ENCODE peak calls at places on chromosomes 11 and 22, in seven cellular contexts. X is HL-60, Z is colonic mucosa, S is psoas muscle, H is hepatocyte, G is HFF-Myc, E is GM12864. F is an unnamed sample.

GRCh38 chr22:37930270-37930951 is 23.0 kb downstream of the C22orf23 start:
- DNase-seq in X (no peak), Z (no peak), S (no peak), H (no peak), G (no peak), E (no peak), F (no peak)

GRCh38 chr11:16881074-16881709 is 133.0 kb downstream of the PLEKHA7 start:
- DNase-seq in X (no peak), Z (no peak), S (peak), H (peak), G (no peak), E (no peak), F (peak)

GRCh38 chr11:66467034-66467659 is 442 bp downstream of the PELI3 start:
- DNase-seq in X (no peak), Z (peak), S (peak), H (peak), G (no peak), E (no peak), F (no peak)

GRCh38 chr11:116148056-116148455 is 624.7 kb downstream of the BUD13 start:
- DNase-seq in X (no peak), Z (no peak), S (no peak), H (no peak), G (no peak), E (no peak), F (no peak)

GRCh38 chr11:133619397-133619796 is 87.1 kb upstream of the OPCML start:
- DNase-seq in X (no peak), Z (no peak), S (no peak), H (peak), G (no peak), E (no peak), F (no peak)

GRCh38 chr11:64859542-64860414 is 15.3 kb upstream of the CDC42BPG start:
- DNase-seq in X (peak), Z (no peak), S (no peak), H (no peak), G (no peak), E (peak), F (no peak)

GRCh38 chr11:112656772-112657428 is 304.3 kb upstream of the NCAM1 start:
- DNase-seq in X (no peak), Z (no peak), S (peak), H (no peak), G (no peak), E (no peak), F (peak)

GRCh38 chr22:45144928-45145327 is 18.8 kb upstream of the NUP50 start:
- DNase-seq in X (no peak), Z (no peak), S (no peak), H (no peak), G (no peak), E (no peak), F (no peak)

GRCh38 chr11:104893876-104894275 is 4.4 kb downstream of the CASP12 start:
- DNase-seq in X (no peak), Z (no peak), S (no peak), H (no peak), G (no peak), E (no peak), F (no peak)

GRCh38 chr11:2944530-2944929 is 15.3 kb upstream of the PHLDA2 start:
- DNase-seq in X (no peak), Z (no peak), S (no peak), H (no peak), G (no peak), E (no peak), F (no peak)

GRCh38 chr11:78783301-78783700 is 208.6 kb upstream of the NARS2 start:
- DNase-seq in X (no peak), Z (no peak), S (no peak), H (no peak), G (no peak), E (no peak), F (no peak)
- TF ChIP-seq CTCF in X (no peak), Z (no peak), S (no peak), H (no peak), G (no peak), E (no peak), F (no peak)

GRCh38 chr11:11788067-11788710 is 53.6 kb upstream of the USP47 start:
- DNase-seq in X (no peak), Z (no peak), S (no peak), H (no peak), G (no peak), E (no peak), F (no peak)
- TF ChIP-seq CTCF in X (no peak), Z (no peak), S (no peak), H (no peak), G (no peak), E (no peak), F (no peak)

GRCh38 chr11:19429108-19429760 is 188.5 kb upstream of the E2F8 start:
- DNase-seq in X (no peak), Z (no peak), S (no peak), H (no peak), G (no peak), E (no peak), F (no peak)

GRCh38 chr11:19426719-19427066 is 185.9 kb upstream of the E2F8 start:
- DNase-seq in X (no peak), Z (no peak), S (no peak), H (no peak), G (no peak), E (no peak), F (no peak)

GRCh38 chr11:19426022-19426718 is 185.4 kb upstream of the E2F8 start:
- DNase-seq in X (no peak), Z (no peak), S (no peak), H (no peak), G (no peak), E (no peak), F (no peak)

GRCh38 chr11:19430346-19431058 is 189.8 kb upstream of the E2F8 start:
- DNase-seq in X (no peak), Z (no peak), S (no peak), H (no peak), G (no peak), E (no peak), F (no peak)

DNA sequence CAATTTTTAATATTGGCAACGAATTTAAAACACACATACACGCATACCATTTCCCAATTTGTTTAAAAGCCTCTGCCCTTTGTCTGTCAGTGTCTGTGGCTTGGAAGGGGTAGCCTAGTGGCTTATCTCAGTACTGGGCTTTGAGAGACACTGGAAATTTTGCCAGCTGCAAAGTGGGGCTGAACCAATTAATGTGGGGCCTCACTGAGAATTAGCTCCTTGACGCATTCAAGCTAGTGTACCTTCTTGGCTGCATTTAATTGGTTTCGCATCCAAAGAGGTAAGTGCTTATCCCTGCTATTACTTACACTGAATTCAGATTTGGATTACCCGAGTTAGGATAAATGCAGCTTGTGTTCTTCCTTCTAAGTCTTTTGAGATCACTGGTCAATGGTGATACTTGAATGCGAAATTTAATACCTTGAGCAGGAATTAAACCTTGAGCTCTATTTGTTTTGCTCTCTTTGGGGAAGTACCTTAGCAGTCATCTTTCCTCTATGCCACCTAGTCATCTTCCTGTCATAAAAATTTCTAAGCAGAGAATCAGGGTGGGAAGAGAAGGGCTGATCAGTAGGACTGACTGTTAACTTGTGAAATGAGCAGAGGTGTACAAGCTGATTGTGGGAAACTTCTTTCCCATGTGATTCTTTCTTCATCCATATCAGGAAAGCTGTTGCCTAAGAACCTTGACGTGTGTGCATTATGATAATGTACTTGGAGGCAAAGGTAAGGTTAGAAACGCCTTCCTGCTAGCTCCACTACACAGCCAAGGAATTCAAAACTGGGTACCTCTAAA is 187.7 kb upstream of the E2F8 start:
- DNase-seq in X (no peak), Z (no peak), S (no peak), H (peak), G (no peak), E (no peak), F (no peak)
- TF ChIP-seq CTCF in X (no peak), Z (no peak), S (no peak), H (no peak), G (no peak), E (no peak), F (no peak)

DNA sequence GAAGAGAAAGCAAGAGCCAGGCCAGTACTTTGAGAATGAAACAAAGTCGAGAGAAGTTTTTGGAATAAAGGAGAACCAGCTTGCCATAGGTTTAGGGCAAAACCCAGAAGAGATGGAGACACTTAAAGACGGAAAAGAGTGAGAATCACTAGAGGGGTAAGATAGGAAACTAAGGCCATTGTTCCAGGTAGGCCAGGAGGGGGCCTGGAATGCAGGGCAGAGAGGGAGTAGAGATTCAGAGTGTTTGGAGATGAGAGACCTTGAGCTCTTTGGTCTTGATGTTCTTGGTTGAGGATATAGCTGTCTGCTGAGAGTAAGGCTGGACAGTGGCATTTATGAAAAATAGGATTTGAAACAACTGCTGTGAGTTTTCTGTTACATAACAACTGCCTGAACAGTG is 263.3 kb upstream of the POU2AF2 start:
- DNase-seq in X (no peak), Z (no peak), S (no peak), H (no peak), G (no peak), E (no peak), F (no peak)
- TF ChIP-seq CTCF in X (no peak), Z (no peak), S (no peak), H (no peak), G (no peak), E (no peak), F (no peak)

GRCh38 chr22:38981005-38981658 is 1.0 kb upstream of the APOBEC3B start:
- DNase-seq in X (no peak), Z (peak), S (no peak), H (peak), G (no peak), E (no peak), F (no peak)
- TF ChIP-seq CTCF in X (no peak), Z (peak), S (no peak), H (peak), G (peak), E (peak), F (peak)

GRCh38 chr11:103604310-103604709 is 432.1 kb upstream of the DDI1 start:
- DNase-seq in X (no peak), Z (no peak), S (no peak), H (no peak), G (no peak), E (no peak), F (no peak)
- TF ChIP-seq CTCF in X (no peak), Z (no peak), S (no peak), H (no peak), G (no peak), E (no peak), F (no peak)

DNA sequence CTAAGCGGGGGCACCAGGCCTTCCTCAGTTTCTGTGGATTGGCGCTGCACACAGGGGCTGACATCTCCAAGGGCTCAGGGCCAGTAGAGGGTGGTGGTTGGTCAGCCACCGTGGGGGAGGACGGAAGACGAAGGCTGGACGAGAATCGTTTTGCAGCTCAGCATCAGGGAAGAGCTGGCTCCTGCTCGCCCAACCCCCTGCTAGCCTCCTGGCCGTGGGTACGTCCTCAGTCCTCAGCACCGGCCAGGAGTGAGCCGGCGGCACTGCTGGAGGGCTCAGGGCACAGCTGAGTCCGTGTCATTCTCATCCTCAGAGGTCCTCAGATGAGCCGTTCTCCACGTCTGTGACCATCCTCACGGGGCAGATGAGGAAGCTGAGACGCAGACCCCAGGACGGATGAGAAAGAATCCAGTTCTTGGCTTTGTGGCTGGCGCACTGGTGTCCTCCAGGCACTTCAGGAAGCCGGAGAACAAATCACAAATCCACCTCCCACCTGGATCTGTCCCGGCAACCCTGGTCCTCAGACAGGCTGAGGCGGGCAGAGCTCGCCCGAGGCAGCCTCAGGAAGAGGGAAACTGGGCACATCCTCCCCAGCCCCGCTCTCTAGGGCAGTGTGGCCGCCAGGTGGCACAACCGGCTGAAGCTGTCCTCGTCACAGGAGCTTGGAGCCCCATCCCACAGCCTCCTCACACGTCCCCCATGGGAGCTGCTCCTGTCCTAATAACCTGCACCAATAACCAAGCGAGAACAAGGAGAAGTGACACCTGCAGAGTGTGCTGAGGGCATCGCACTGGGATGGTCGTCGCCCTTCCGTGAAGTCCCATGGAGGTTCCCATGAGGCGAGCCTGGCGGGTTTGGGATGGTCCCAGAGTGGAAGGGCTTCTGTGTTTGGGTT is 393.7 kb downstream of the BRD1 start:
- DNase-seq in X (no peak), Z (no peak), S (no peak), H (no peak), G (no peak), E (no peak), F (no peak)
- TF ChIP-seq CTCF in X (no peak), Z (no peak), S (no peak), H (peak), G (no peak), E (no peak), F (no peak)

F was measured in astrocyte of the cerebellum.